ENCODE peak calls at places on chromosomes 4 and X, in five cellular contexts. One of them, this sample, is unnamed.

GRCh38 chr4:85210353-85210752 is 243.9 kb upstream of the WDFY3 start:
- DNase-seq in pancreas: no peak
- DNase-seq in kidney epithelial cell: peak
- DNase-seq in neural progenitor cell: no peak
- DNase-seq in lower lobe of right lung: no peak
- DNase-seq in this sample: no peak

GRCh38 chr4:26884486-26884988 is 23.9 kb downstream of the STIM2 start:
- DNase-seq in pancreas: no peak
- DNase-seq in kidney epithelial cell: no peak
- DNase-seq in neural progenitor cell: no peak
- DNase-seq in lower lobe of right lung: no peak
- DNase-seq in this sample: no peak

GRCh38 chr4:10526431-10527222 is 69.4 kb upstream of the ZNF518B start:
- DNase-seq in pancreas: no peak
- DNase-seq in kidney epithelial cell: no peak
- DNase-seq in neural progenitor cell: no peak
- DNase-seq in lower lobe of right lung: no peak
- DNase-seq in this sample: no peak

GRCh38 chr4:37243722-37244582 is 591 bp upstream of the NWD2 start:
- DNase-seq in pancreas: no peak
- DNase-seq in kidney epithelial cell: no peak
- DNase-seq in neural progenitor cell: peak
- DNase-seq in lower lobe of right lung: peak
- DNase-seq in this sample: no peak

GRCh38 chr4:39910064-39910463 is 67.6 kb downstream of the PDS5A start:
- DNase-seq in pancreas: no peak
- DNase-seq in kidney epithelial cell: no peak
- DNase-seq in neural progenitor cell: no peak
- DNase-seq in lower lobe of right lung: no peak
- DNase-seq in this sample: no peak

GRCh38 chr4:4247711-4248035 is 350 bp downstream of the TMEM128 start:
- DNase-seq in pancreas: no peak
- DNase-seq in kidney epithelial cell: no peak
- DNase-seq in neural progenitor cell: no peak
- DNase-seq in lower lobe of right lung: no peak
- DNase-seq in this sample: no peak

GRCh38 chrX:78712381-78712780 is 35.1 kb upstream of the LPAR4 start:
- DNase-seq in pancreas: no peak
- DNase-seq in kidney epithelial cell: no peak
- DNase-seq in neural progenitor cell: no peak
- DNase-seq in lower lobe of right lung: no peak
- DNase-seq in this sample: no peak

GRCh38 chrX:123822965-123823364 is 36.9 kb upstream of the XIAP start:
- DNase-seq in pancreas: no peak
- DNase-seq in kidney epithelial cell: no peak
- DNase-seq in neural progenitor cell: no peak
- DNase-seq in lower lobe of right lung: no peak
- DNase-seq in this sample: no peak

GRCh38 chr4:85153221-85153620 is 186.7 kb upstream of the WDFY3 start:
- DNase-seq in pancreas: no peak
- DNase-seq in kidney epithelial cell: no peak
- DNase-seq in neural progenitor cell: no peak
- DNase-seq in lower lobe of right lung: no peak
- DNase-seq in this sample: no peak

GRCh38 chr4:83947111-83947510 is 411.2 kb downstream of the GPAT3 start:
- DNase-seq in pancreas: no peak
- DNase-seq in kidney epithelial cell: no peak
- DNase-seq in neural progenitor cell: peak
- DNase-seq in lower lobe of right lung: no peak
- DNase-seq in this sample: no peak

GRCh38 chr4:107747748-107748486 is 27.9 kb upstream of the PAPSS1 start:
- DNase-seq in pancreas: no peak
- DNase-seq in kidney epithelial cell: no peak
- DNase-seq in neural progenitor cell: no peak
- DNase-seq in lower lobe of right lung: no peak
- DNase-seq in this sample: no peak

GRCh38 chrX:134529481-134529880 is 69.5 kb downstream of the HPRT1 start:
- DNase-seq in pancreas: no peak
- DNase-seq in kidney epithelial cell: no peak
- DNase-seq in neural progenitor cell: no peak
- DNase-seq in lower lobe of right lung: no peak
- DNase-seq in this sample: no peak

GRCh38 chrX:107204063-107204605 is 2.1 kb downstream of the NUP62CL start:
- DNase-seq in pancreas: peak
- DNase-seq in kidney epithelial cell: no peak
- DNase-seq in neural progenitor cell: peak
- DNase-seq in lower lobe of right lung: no peak
- DNase-seq in this sample: no peak
- H3K4me3 ChIP-seq in pancreas: no peak
- H3K4me3 ChIP-seq in kidney epithelial cell: no peak
- H3K4me3 ChIP-seq in neural progenitor cell: no peak
- H3K4me3 ChIP-seq in lower lobe of right lung: no peak
- H3K4me3 ChIP-seq in this sample: no peak

GRCh38 chr4:2363056-2363719 is 55.3 kb downstream of the ZFYVE28 start:
- DNase-seq in pancreas: peak
- DNase-seq in kidney epithelial cell: no peak
- DNase-seq in neural progenitor cell: no peak
- DNase-seq in lower lobe of right lung: peak
- DNase-seq in this sample: peak

GRCh38 chr4:2365054-2365912 is 53.2 kb downstream of the ZFYVE28 start:
- DNase-seq in pancreas: no peak
- DNase-seq in kidney epithelial cell: no peak
- DNase-seq in neural progenitor cell: no peak
- DNase-seq in lower lobe of right lung: peak
- DNase-seq in this sample: no peak

GRCh38 chr4:2365913-2366210 is 52.6 kb downstream of the ZFYVE28 start:
- DNase-seq in pancreas: no peak
- DNase-seq in kidney epithelial cell: no peak
- DNase-seq in neural progenitor cell: no peak
- DNase-seq in lower lobe of right lung: peak
- DNase-seq in this sample: no peak

GRCh38 chr4:2363951-2364653 is 54.3 kb downstream of the ZFYVE28 start:
- DNase-seq in pancreas: no peak
- DNase-seq in kidney epithelial cell: no peak
- DNase-seq in neural progenitor cell: no peak
- DNase-seq in lower lobe of right lung: peak
- DNase-seq in this sample: no peak

GRCh38 chr4:2364654-2365053 is 53.8 kb downstream of the ZFYVE28 start:
- DNase-seq in pancreas: no peak
- DNase-seq in kidney epithelial cell: no peak
- DNase-seq in neural progenitor cell: no peak
- DNase-seq in lower lobe of right lung: peak
- DNase-seq in this sample: peak
- H3K4me3 ChIP-seq in pancreas: no peak
- H3K4me3 ChIP-seq in kidney epithelial cell: peak
- H3K4me3 ChIP-seq in neural progenitor cell: no peak
- H3K4me3 ChIP-seq in lower lobe of right lung: peak
- H3K4me3 ChIP-seq in this sample: peak

GRCh38 chr4:79498282-79498681 is 90.3 kb upstream of the GK2 start:
- DNase-seq in pancreas: no peak
- DNase-seq in kidney epithelial cell: no peak
- DNase-seq in neural progenitor cell: no peak
- DNase-seq in lower lobe of right lung: no peak
- DNase-seq in this sample: no peak
- H3K4me3 ChIP-seq in pancreas: no peak
- H3K4me3 ChIP-seq in kidney epithelial cell: no peak
- H3K4me3 ChIP-seq in neural progenitor cell: no peak
- H3K4me3 ChIP-seq in lower lobe of right lung: no peak
- H3K4me3 ChIP-seq in this sample: peak

GRCh38 chrX:71198066-71198465 is 25.0 kb upstream of the GJB1 start:
- DNase-seq in pancreas: no peak
- DNase-seq in kidney epithelial cell: no peak
- DNase-seq in neural progenitor cell: no peak
- DNase-seq in lower lobe of right lung: no peak
- DNase-seq in this sample: no peak
- H3K4me3 ChIP-seq in pancreas: no peak
- H3K4me3 ChIP-seq in kidney epithelial cell: no peak
- H3K4me3 ChIP-seq in neural progenitor cell: no peak
- H3K4me3 ChIP-seq in lower lobe of right lung: peak
- H3K4me3 ChIP-seq in this sample: no peak

GRCh38 chr4:153792007-153792892 is 3.4 kb upstream of the SFRP2 start:
- DNase-seq in pancreas: peak
- DNase-seq in kidney epithelial cell: no peak
- DNase-seq in neural progenitor cell: peak
- DNase-seq in lower lobe of right lung: peak
- DNase-seq in this sample: peak

GRCh38 chr4:153788419-153789276 is at the start of gene SFRP2:
- DNase-seq in pancreas: no peak
- DNase-seq in kidney epithelial cell: no peak
- DNase-seq in neural progenitor cell: peak
- DNase-seq in lower lobe of right lung: peak
- DNase-seq in this sample: no peak

GRCh38 chr4:153789741-153790651 is 1.1 kb upstream of the SFRP2 start:
- DNase-seq in pancreas: no peak
- DNase-seq in kidney epithelial cell: no peak
- DNase-seq in neural progenitor cell: peak
- DNase-seq in lower lobe of right lung: no peak
- DNase-seq in this sample: no peak

GRCh38 chr4:153792893-153793227 is 4.0 kb upstream of the SFRP2 start:
- DNase-seq in pancreas: no peak
- DNase-seq in kidney epithelial cell: no peak
- DNase-seq in neural progenitor cell: peak
- DNase-seq in lower lobe of right lung: no peak
- DNase-seq in this sample: no peak

DNA sequence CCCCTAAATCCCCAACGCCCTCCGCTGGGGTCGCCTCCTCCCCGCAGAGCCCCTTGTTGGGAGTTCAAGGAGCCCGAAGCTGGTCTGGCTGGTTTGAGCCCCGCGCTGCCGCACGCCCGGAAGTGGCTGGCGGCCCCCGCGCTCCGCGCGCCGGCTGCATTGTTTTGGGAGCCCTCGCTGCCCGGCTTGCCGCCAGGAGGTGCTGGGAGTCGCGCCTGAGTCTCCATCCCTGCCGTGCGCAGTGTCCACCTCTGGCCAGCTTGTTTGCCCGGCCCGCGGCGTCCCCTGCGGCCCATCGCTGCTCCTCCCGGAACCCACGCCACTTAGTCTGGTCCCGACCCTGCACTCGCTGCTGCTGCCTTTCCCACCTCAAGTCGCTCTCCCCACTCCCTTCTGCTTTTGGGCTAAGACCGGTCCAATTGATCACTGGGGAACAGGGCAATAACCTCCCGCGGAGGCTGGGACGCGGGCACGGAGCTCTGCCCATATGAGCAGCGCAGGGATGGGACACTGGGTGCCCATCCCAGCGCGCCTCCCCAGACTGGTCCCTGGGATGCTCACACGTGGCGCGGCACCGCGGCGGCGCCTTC is 2.2 kb upstream of the SFRP2 start:
- DNase-seq in pancreas: no peak
- DNase-seq in kidney epithelial cell: no peak
- DNase-seq in neural progenitor cell: peak
- DNase-seq in lower lobe of right lung: peak
- DNase-seq in this sample: no peak
- H3K4me3 ChIP-seq in pancreas: no peak
- H3K4me3 ChIP-seq in kidney epithelial cell: no peak
- H3K4me3 ChIP-seq in neural progenitor cell: peak
- H3K4me3 ChIP-seq in lower lobe of right lung: peak
- H3K4me3 ChIP-seq in this sample: peak

GRCh38 chrX:13762015-13762414 is 27.5 kb downstream of the OFD1 start:
- DNase-seq in pancreas: no peak
- DNase-seq in kidney epithelial cell: no peak
- DNase-seq in neural progenitor cell: peak
- DNase-seq in lower lobe of right lung: no peak
- DNase-seq in this sample: no peak

GRCh38 chrX:13756381-13756780 is 21.8 kb downstream of the OFD1 start:
- DNase-seq in pancreas: no peak
- DNase-seq in kidney epithelial cell: no peak
- DNase-seq in neural progenitor cell: no peak
- DNase-seq in lower lobe of right lung: no peak
- DNase-seq in this sample: no peak

GRCh38 chrX:13761606-13762005 is 27.1 kb downstream of the OFD1 start:
- DNase-seq in pancreas: no peak
- DNase-seq in kidney epithelial cell: no peak
- DNase-seq in neural progenitor cell: no peak
- DNase-seq in lower lobe of right lung: no peak
- DNase-seq in this sample: no peak

GRCh38 chrX:13760428-13760827 is 25.9 kb downstream of the OFD1 start:
- DNase-seq in pancreas: no peak
- DNase-seq in kidney epithelial cell: no peak
- DNase-seq in neural progenitor cell: no peak
- DNase-seq in lower lobe of right lung: no peak
- DNase-seq in this sample: no peak

DNA sequence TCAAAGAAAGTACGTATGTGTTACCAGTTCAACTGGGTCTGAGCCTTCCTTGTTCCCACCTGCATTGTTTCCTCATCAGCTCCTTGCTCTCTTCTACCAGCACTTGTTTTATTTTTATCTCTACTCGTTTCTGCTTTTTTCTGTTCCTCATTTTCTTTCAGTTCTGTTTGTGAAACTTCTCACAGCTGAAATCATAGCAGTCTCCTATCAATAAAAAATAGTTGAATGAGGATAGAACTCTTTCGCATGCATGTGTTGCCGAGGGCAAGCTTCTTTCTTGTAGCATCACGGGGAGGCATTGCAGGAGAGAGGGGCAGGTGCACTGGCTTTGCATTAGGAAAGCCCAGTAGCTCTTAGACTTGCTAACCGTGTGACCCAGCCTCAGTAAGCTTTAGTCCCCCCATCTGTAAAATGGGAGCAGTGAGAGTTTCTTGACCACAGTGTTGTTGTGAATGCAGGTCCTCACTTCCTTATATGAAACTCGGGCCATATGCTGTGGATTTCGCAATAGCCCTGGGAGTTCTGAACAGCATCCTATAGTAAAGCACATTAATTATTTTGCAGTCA is 24.7 kb downstream of the OFD1 start:
- DNase-seq in pancreas: no peak
- DNase-seq in kidney epithelial cell: no peak
- DNase-seq in neural progenitor cell: no peak
- DNase-seq in lower lobe of right lung: no peak
- DNase-seq in this sample: no peak
- H3K4me3 ChIP-seq in pancreas: no peak
- H3K4me3 ChIP-seq in kidney epithelial cell: no peak
- H3K4me3 ChIP-seq in neural progenitor cell: no peak
- H3K4me3 ChIP-seq in lower lobe of right lung: no peak
- H3K4me3 ChIP-seq in this sample: no peak